ENCODE peak calls at places on chromosomes 4 and X, in seven cellular contexts. N, I, J, Q, V, Y and R are unnamed samples.

GRCh38 chr4:22677780-22678179 is 15.0 kb upstream of the GBA3 start:
- DNase-seq in N (no peak), J (no peak), Q (no peak), Y (no peak), V (no peak), I (no peak), R (no peak)

GRCh38 chr4:113049421-113050355 is at the start of gene ANK2:
- DNase-seq in J (peak; percentile 60), I (peak; percentile 0), Y (peak; percentile 36), N (no peak), Q (peak; percentile 18), V (peak; percentile 4), R (peak; percentile 57)

GRCh38 chr4:53937918-53938317 is 126.5 kb downstream of the CHIC2 start:
- DNase-seq in J (no peak), I (peak; percentile 91), Y (peak; percentile 89), Q (no peak), V (peak; percentile 93), N (no peak), R (no peak)

GRCh38 chrX:37993857-37994619 is 12.3 kb upstream of the SYTL5 start:
- DNase-seq in Y (no peak), N (no peak), Q (peak; percentile 87), I (no peak), J (no peak), V (no peak), R (no peak)

GRCh38 chrX:15985937-15986336 is 131.3 kb upstream of the AP1S2 start:
- DNase-seq in N (no peak), V (peak; percentile 7), J (no peak), Y (no peak), Q (no peak), I (no peak), R (no peak)

GRCh38 chrX:108219949-108220601 is 128.5 kb downstream of the ATG4A start:
- DNase-seq in Y (no peak), Q (no peak), V (no peak), J (no peak), N (no peak), I (no peak), R (no peak)

GRCh38 chr4:55255171-55255570 is 90.9 kb upstream of the SRD5A3 start:
- DNase-seq in V (peak; percentile 85), Y (peak; percentile 64), Q (no peak), I (peak; percentile 39), J (no peak), N (no peak), R (no peak)

GRCh38 chrX:41391606-41392005 is 55.5 kb upstream of the NYX start:
- DNase-seq in J (no peak), Q (no peak), N (no peak), V (no peak), I (no peak), Y (no peak), R (no peak)

GRCh38 chrX:70439016-70439415 is 5.6 kb upstream of the DLG3 start:
- DNase-seq in V (no peak), Q (no peak), I (peak; percentile 45), J (no peak), Y (peak; percentile 22), N (no peak), R (no peak)

GRCh38 chrX:150503898-150504219 is 64.6 kb upstream of the MTM1 start:
- DNase-seq in I (peak; percentile 11), N (no peak), V (no peak), Q (no peak), J (no peak), Y (no peak), R (no peak)

GRCh38 chr4:78437608-78438088 is 113.9 kb upstream of the ANXA3 start:
- DNase-seq in N (no peak), J (no peak), V (peak; percentile 6), I (peak; percentile 55), Y (no peak), Q (no peak), R (no peak)

GRCh38 chr4:16598241-16599224 is 299.9 kb downstream of the LDB2 start:
- DNase-seq in Y (peak; percentile 63), V (peak; percentile 35), Q (no peak), I (peak; percentile 70), J (no peak), N (no peak), R (no peak)

GRCh38 chrX:42715689-42716022 is 62.3 kb downstream of the PPP1R2C start:
- DNase-seq in J (no peak), I (no peak), Y (no peak), N (no peak), V (no peak), Q (no peak), R (no peak)

GRCh38 chr4:177401658-177402273 is 40.5 kb downstream of the AGA start:
- DNase-seq in Y (no peak), N (no peak), Q (no peak), I (no peak), J (no peak), V (no peak), R (no peak)

GRCh38 chrX:86370927-86371326 is 222.7 kb downstream of the DACH2 start:
- DNase-seq in N (no peak), J (no peak), Q (no peak), Y (no peak), I (no peak), V (no peak), R (no peak)

GRCh38 chr4:53010320-53010719 is 148.2 kb downstream of the RASL11B start:
- DNase-seq in Y (peak; percentile 63), Q (no peak), V (peak; percentile 77), I (peak; percentile 49), N (no peak), J (no peak), R (no peak)

GRCh38 chrX:154398668-154399526 is 720 bp downstream of the RPL10 start:
- DNase-seq in N (peak; percentile 80), Q (no peak), V (peak; percentile 70), Y (peak; percentile 87), J (peak; percentile 20), I (peak; percentile 84), R (peak; percentile 83)

GRCh38 chrX:110268395-110268794 is 49.5 kb downstream of the AMMECR1 start:
- DNase-seq in Q (no peak), Y (no peak), J (no peak), V (no peak), N (no peak), I (no peak), R (no peak)

GRCh38 chr4:88605744-88606143 is 13.5 kb downstream of the HERC3 start:
- DNase-seq in N (no peak), I (no peak), V (no peak), J (no peak), Y (no peak), Q (no peak), R (no peak)

GRCh38 chr4:109005523-109005922 is 242.7 kb upstream of the ETNPPL start:
- DNase-seq in Q (no peak), Y (peak; percentile 40), N (no peak), V (peak; percentile 87), J (no peak), I (peak; percentile 67), R (no peak)

GRCh38 chr4:141121101-141121500 is 12.2 kb downstream of the RNF150 start:
- DNase-seq in J (no peak), I (no peak), V (no peak), Q (no peak), Y (no peak), N (no peak), R (no peak)

GRCh38 chr4:160811956-160812355 is 1351.8 kb downstream of the FSTL5 start:
- DNase-seq in V (no peak), Q (no peak), Y (no peak), I (no peak), J (no peak), N (no peak), R (no peak)

GRCh38 chr4:105569851-105570207 is 17.4 kb downstream of the ARHGEF38 start:
- DNase-seq in N (no peak), V (no peak), I (no peak), Y (no peak), Q (no peak), J (no peak), R (no peak)

GRCh38 chrX:96379951-96380350 is 304.7 kb upstream of the DIAPH2 start:
- DNase-seq in Q (no peak), N (no peak), Y (no peak), V (no peak), I (no peak), J (no peak), R (peak; percentile 46)

GRCh38 chr4:3424522-3425095 is 17.2 kb upstream of the HGFAC start:
- DNase-seq in Q (no peak), V (no peak), Y (no peak), N (no peak), J (no peak), I (no peak), R (no peak)

GRCh38 chr4:74503580-74503979 is 58.6 kb downstream of the AREG start:
- DNase-seq in I (peak; percentile 79), J (no peak), Y (peak; percentile 77), N (no peak), V (peak; percentile 62), Q (no peak), R (no peak)